ENCODE peak calls at places on chromosomes 13 and 19, in four cellular contexts. One of them, this sample, is unnamed.

GRCh38 chr19:6551607-6552450 is 21.0 kb downstream of the TNFSF9 start:
- DNase-seq in spleen: peak
- DNase-seq in ascending aorta: no peak
- DNase-seq in body of pancreas: no peak
- DNase-seq in this sample: no peak

GRCh38 chr13:45860240-45860639 is 8.7 kb upstream of the SIAH3 start:
- DNase-seq in body of pancreas: no peak
- DNase-seq in ascending aorta: no peak
- DNase-seq in spleen: no peak
- DNase-seq in this sample: no peak

GRCh38 chr19:40933025-40933424 is 51.0 kb upstream of the CYP2A7 start:
- DNase-seq in spleen: no peak
- DNase-seq in ascending aorta: no peak
- DNase-seq in body of pancreas: no peak
- DNase-seq in this sample: no peak

GRCh38 chr19:58001895-58002369 is 688 bp downstream of the ZNF606 start:
- DNase-seq in body of pancreas: no peak
- DNase-seq in spleen: no peak
- DNase-seq in ascending aorta: no peak
- DNase-seq in this sample: no peak

GRCh38 chr13:112651306-112651705 is 38.5 kb upstream of the ATP11A start:
- DNase-seq in body of pancreas: no peak
- DNase-seq in spleen: no peak
- DNase-seq in ascending aorta: no peak
- DNase-seq in this sample: no peak

GRCh38 chr13:101730420-101731000 is 278.0 kb downstream of the ITGBL1 start:
- DNase-seq in body of pancreas: no peak
- DNase-seq in spleen: no peak
- DNase-seq in ascending aorta: no peak
- DNase-seq in this sample: no peak

GRCh38 chr13:110116072-110116487 is 190.9 kb downstream of the COL4A1 start:
- DNase-seq in ascending aorta: no peak
- DNase-seq in spleen: peak
- DNase-seq in body of pancreas: peak
- DNase-seq in this sample: no peak

GRCh38 chr19:36436531-36436930 is 18.1 kb upstream of the ZFP82 start:
- DNase-seq in body of pancreas: no peak
- DNase-seq in ascending aorta: no peak
- DNase-seq in spleen: no peak
- DNase-seq in this sample: no peak

GRCh38 chr19:3668331-3669133 is 31.7 kb downstream of the PIP5K1C start:
- DNase-seq in spleen: no peak
- DNase-seq in body of pancreas: no peak
- DNase-seq in ascending aorta: no peak
- DNase-seq in this sample: no peak

GRCh38 chr13:30002577-30002976 is 152.2 kb upstream of the UBL3 start:
- DNase-seq in body of pancreas: no peak
- DNase-seq in spleen: no peak
- DNase-seq in ascending aorta: no peak
- DNase-seq in this sample: no peak

GRCh38 chr19:2969104-2969504 is 8.3 kb upstream of the TLE6 start:
- DNase-seq in body of pancreas: peak
- DNase-seq in ascending aorta: no peak
- DNase-seq in spleen: no peak
- DNase-seq in this sample: no peak

GRCh38 chr19:39524495-39524894 is 8.2 kb downstream of the EID2B start:
- DNase-seq in spleen: no peak
- DNase-seq in body of pancreas: no peak
- DNase-seq in ascending aorta: no peak
- DNase-seq in this sample: no peak

GRCh38 chr19:15469513-15470297 is 5.4 kb upstream of the RASAL3 start:
- DNase-seq in spleen: peak
- DNase-seq in ascending aorta: no peak
- DNase-seq in body of pancreas: no peak
- DNase-seq in this sample: no peak
- H3K4me3 ChIP-seq in spleen: peak
- H3K4me3 ChIP-seq in ascending aorta: peak
- H3K4me3 ChIP-seq in body of pancreas: no peak
- H3K4me3 ChIP-seq in this sample: no peak

GRCh38 chr13:51583469-51583874 is 790 bp upstream of the WDFY2 start:
- DNase-seq in spleen: no peak
- DNase-seq in ascending aorta: no peak
- DNase-seq in body of pancreas: no peak
- DNase-seq in this sample: no peak
- TF ChIP-seq CTCF in spleen: no peak
- TF ChIP-seq CTCF in ascending aorta: no peak
- TF ChIP-seq CTCF in body of pancreas: no peak
- TF ChIP-seq CTCF in this sample: no peak

GRCh38 chr19:10270180-10270615 is 722 bp upstream of the ICAM1 start:
- DNase-seq in body of pancreas: peak
- DNase-seq in spleen: peak
- DNase-seq in ascending aorta: peak
- DNase-seq in this sample: no peak
- H3K4me3 ChIP-seq in body of pancreas: no peak
- H3K4me3 ChIP-seq in spleen: peak
- H3K4me3 ChIP-seq in ascending aorta: peak
- H3K4me3 ChIP-seq in this sample: peak

GRCh38 chr13:108915095-108915633 is 285.8 kb downstream of the MYO16 start:
- DNase-seq in body of pancreas: no peak
- DNase-seq in spleen: no peak
- DNase-seq in ascending aorta: no peak
- DNase-seq in this sample: no peak
- TF ChIP-seq CTCF in body of pancreas: no peak
- TF ChIP-seq CTCF in spleen: peak
- TF ChIP-seq CTCF in ascending aorta: peak
- TF ChIP-seq CTCF in this sample: peak

GRCh38 chr19:38210458-38210987 is 13.5 kb downstream of the DPF1 start:
- DNase-seq in ascending aorta: no peak
- DNase-seq in body of pancreas: no peak
- DNase-seq in spleen: no peak
- DNase-seq in this sample: no peak
- H3K4me3 ChIP-seq in ascending aorta: peak
- H3K4me3 ChIP-seq in body of pancreas: no peak
- H3K4me3 ChIP-seq in spleen: no peak
- H3K4me3 ChIP-seq in this sample: no peak

GRCh38 chr13:31012285-31013024 is 80.0 kb downstream of the TEX26 start:
- DNase-seq in spleen: no peak
- DNase-seq in body of pancreas: no peak
- DNase-seq in ascending aorta: no peak
- DNase-seq in this sample: no peak
- TF ChIP-seq CTCF in spleen: no peak
- TF ChIP-seq CTCF in body of pancreas: no peak
- TF ChIP-seq CTCF in ascending aorta: no peak
- TF ChIP-seq CTCF in this sample: peak

DNA sequence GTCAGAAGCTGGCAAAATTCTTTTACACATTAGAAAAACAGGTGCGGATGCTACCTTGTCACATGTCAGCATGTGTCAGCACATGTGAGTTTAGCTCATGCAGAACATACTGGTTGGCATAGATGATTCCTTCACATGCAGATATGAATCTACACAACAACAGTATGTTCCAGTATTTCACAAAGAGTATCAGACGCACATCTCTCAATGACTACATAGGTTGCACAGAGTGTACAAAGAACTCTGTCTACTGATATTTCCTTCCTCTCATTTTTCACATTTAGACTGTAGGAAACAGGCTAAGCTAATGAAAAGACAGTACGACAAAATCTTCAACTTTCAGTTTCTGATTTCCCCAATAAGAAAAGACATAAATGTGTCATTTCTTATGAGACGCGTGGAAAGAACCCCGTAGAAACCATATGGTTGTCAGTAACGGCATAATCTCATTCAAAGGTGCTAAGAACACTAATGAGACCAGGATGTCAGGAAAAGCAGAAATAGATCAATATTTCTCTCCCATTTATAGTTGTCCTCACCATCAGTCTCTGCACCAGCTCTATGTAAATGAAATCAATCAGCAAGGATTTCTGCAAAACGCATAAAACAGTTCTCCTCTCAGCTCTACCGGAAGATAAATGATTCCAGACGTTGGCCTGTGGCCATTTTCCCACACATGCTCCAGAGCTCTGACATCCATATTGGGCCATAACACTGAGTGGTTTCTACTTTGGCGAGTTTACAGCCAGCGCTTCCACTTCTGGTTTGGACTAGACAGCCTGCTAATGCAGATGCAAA is 81.2 kb downstream of the STARD13 start:
- DNase-seq in body of pancreas: peak
- DNase-seq in ascending aorta: no peak
- DNase-seq in spleen: no peak
- DNase-seq in this sample: no peak
- H3K4me3 ChIP-seq in body of pancreas: peak
- H3K4me3 ChIP-seq in ascending aorta: peak
- H3K4me3 ChIP-seq in spleen: no peak
- H3K4me3 ChIP-seq in this sample: no peak

DNA sequence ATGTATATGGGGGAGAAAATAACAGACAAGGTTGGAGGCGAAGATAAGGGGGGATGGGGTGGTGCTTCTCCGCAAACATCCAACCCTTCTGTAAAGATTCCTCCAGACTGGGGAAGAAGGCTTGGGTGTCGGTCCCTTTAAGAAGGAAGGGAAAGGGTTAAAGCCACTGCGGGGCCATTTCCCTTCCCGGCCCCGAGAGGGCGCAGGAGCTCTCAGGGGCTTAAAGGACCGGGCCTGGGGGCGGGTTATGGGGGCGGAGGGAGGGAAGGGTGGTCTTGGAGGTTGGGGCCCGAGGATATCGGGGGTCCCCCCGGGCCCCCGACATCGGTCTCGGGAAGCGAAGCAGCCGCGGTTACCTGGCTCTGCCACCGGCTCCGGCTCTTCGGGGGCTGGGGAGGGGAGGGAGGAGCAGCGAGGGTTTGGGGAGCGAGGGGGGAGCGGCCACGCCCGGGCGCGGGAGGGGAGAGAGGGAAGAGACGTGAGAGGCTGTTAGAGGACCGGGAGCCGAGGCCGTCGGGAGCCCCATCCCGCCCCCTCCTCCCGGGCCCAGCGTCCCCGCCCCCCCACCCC is 2.8 kb downstream of the TNNT1 start:
- DNase-seq in spleen: no peak
- DNase-seq in body of pancreas: no peak
- DNase-seq in ascending aorta: no peak
- DNase-seq in this sample: no peak
- TF ChIP-seq CTCF in spleen: peak
- TF ChIP-seq CTCF in body of pancreas: no peak
- TF ChIP-seq CTCF in ascending aorta: no peak
- TF ChIP-seq CTCF in this sample: peak

GRCh38 chr13:106795847-106796246 is 227.9 kb upstream of the ARGLU1 start:
- DNase-seq in ascending aorta: no peak
- DNase-seq in body of pancreas: no peak
- DNase-seq in spleen: no peak
- DNase-seq in this sample: no peak
- H3K4me3 ChIP-seq in ascending aorta: no peak
- H3K4me3 ChIP-seq in body of pancreas: no peak
- H3K4me3 ChIP-seq in spleen: peak
- H3K4me3 ChIP-seq in this sample: no peak

GRCh38 chr19:13839193-13839937 is 37.6 kb upstream of the NANOS3 start:
- DNase-seq in body of pancreas: peak
- DNase-seq in spleen: peak
- DNase-seq in ascending aorta: peak
- DNase-seq in this sample: no peak
- TF ChIP-seq CTCF in body of pancreas: no peak
- TF ChIP-seq CTCF in spleen: peak
- TF ChIP-seq CTCF in ascending aorta: no peak
- TF ChIP-seq CTCF in this sample: no peak